ENCODE peak calls at places on chromosomes 4 and X, in six cellular contexts. U is ovary, Y is heart left ventricle, S is tibial nerve, B is A549, E is Peyer's patch. R is an unnamed sample.

GRCh38 chr4:119209077-119209476 is 3.4 kb upstream of the USP53 start:
- DNase-seq in U (no peak), Y (no peak), S (no peak), B (peak; percentile 54), E (no peak), R (no peak)

GRCh38 chr4:33160126-33160525 is 2440.0 kb downstream of the PCDH7 start:
- DNase-seq in U (no peak), Y (no peak), S (peak; percentile 7), B (no peak), E (no peak), R (no peak)

GRCh38 chrX:118475903-118476302 is 19.7 kb upstream of the DOCK11 start:
- DNase-seq in U (no peak), Y (no peak), S (no peak), B (no peak), E (no peak), R (no peak)

GRCh38 chrX:137916090-137916746 is 350.3 kb downstream of the ZIC3 start:
- DNase-seq in U (no peak), Y (peak; percentile 23), S (no peak), B (no peak), E (no peak), R (peak; percentile 26)

GRCh38 chrX:43964936-43965335 is 8.3 kb downstream of the NDP start:
- DNase-seq in U (no peak), Y (no peak), S (no peak), B (no peak), E (no peak), R (no peak)

GRCh38 chrX:9033586-9033985 is 341 bp downstream of the FAM9B start:
- DNase-seq in U (no peak), Y (no peak), S (no peak), B (no peak), E (no peak), R (no peak)

GRCh38 chrX:76064825-76065224 is 108.0 kb upstream of the PBDC1 start:
- DNase-seq in U (no peak), Y (no peak), S (no peak), B (no peak), E (no peak), R (no peak)

GRCh38 chr4:121070696-121071639 is 1.4 kb downstream of the NDNF start:
- DNase-seq in U (peak; percentile 61), Y (peak; percentile 72), S (no peak), B (peak; percentile 25), E (no peak), R (no peak)

GRCh38 chr4:151934766-151935165 is 174.0 kb upstream of the GATB start:
- DNase-seq in U (no peak), Y (no peak), S (no peak), B (no peak), E (no peak), R (no peak)

GRCh38 chrX:16039834-16040233 is 83.5 kb upstream of the GRPR start:
- DNase-seq in U (no peak), Y (no peak), S (no peak), B (no peak), E (no peak), R (no peak)

GRCh38 chrX:24424948-24425347 is 40.1 kb upstream of the PDK3 start:
- DNase-seq in U (peak; percentile 79), Y (no peak), S (peak; percentile 63), B (no peak), E (no peak), R (no peak)

GRCh38 chrX:30973784-30974427 is 84.9 kb upstream of the TAB3 start:
- DNase-seq in U (no peak), Y (no peak), S (no peak), B (no peak), E (no peak), R (no peak)

GRCh38 chr4:126778348-126778747 is 854.4 kb upstream of the INTU start:
- DNase-seq in U (no peak), Y (no peak), S (no peak), B (no peak), E (no peak), R (no peak)

GRCh38 chr4:80197132-80197573 is at the start of gene PRDM8:
- DNase-seq in U (no peak), Y (no peak), S (no peak), B (no peak), E (no peak), R (no peak)

GRCh38 chr4:18518098-18518497 is 496.5 kb upstream of the LCORL start:
- DNase-seq in U (no peak), Y (no peak), S (no peak), B (no peak), E (no peak), R (no peak)

GRCh38 chr4:150960079-150960478 is 55.0 kb downstream of the LRBA start:
- DNase-seq in U (no peak), Y (no peak), S (no peak), B (peak; percentile 10), E (no peak), R (no peak)

GRCh38 chr4:69642961-69643360 is 3.5 kb upstream of the UGT2A2 start:
- DNase-seq in U (no peak), Y (no peak), S (no peak), B (no peak), E (no peak), R (no peak)

GRCh38 chr4:177632481-177632880 is 190.2 kb upstream of the AGA start:
- DNase-seq in U (no peak), Y (no peak), S (no peak), B (no peak), E (no peak), R (no peak)

DNA sequence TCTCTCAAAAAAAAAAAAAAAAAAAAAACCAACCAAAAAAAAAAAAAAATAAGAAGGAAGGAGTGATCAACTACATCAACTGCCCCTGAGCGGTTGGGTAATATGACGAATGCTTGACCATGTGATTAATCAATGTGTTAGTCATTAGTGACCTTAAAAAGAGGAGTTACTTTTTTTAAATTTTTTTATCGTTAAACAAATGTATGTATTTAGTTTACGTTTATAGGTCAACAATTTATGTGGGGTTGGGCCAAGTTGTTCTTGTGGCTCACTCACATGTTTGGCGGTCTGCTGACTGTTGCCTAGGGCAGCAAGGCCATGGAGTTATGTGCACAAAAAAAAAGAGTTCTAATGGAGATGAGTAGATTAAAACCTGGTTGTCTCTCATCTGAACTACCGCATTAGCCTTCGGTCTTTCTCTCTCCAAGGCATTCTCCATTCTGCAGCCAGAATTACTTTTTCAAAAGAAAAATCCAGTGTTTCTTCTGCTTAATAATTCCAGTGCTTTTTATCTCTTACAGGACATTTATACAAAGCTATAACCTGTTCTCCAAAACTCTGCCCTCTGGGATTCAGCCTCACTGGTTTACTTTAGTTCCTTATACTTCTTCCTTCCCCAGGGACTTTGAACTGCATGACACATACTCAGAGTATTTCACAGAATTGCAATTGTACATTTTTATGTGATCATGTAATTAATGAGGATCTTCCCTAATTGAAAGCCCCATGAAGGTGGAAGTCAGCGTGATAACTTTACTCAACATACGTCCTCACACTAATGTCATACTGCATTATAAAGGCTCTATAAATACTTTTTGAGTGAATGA is 505.5 kb downstream of the ANKRD50 start:
- DNase-seq in U (no peak), Y (no peak), S (no peak), B (no peak), E (no peak), R (no peak)
- H3K4me3 ChIP-seq in U (no peak overlapping the region), Y (no peak overlapping the region), S (no peak overlapping the region), B (no peak overlapping the region), E (no peak overlapping the region), R (no peak overlapping the region)

DNA sequence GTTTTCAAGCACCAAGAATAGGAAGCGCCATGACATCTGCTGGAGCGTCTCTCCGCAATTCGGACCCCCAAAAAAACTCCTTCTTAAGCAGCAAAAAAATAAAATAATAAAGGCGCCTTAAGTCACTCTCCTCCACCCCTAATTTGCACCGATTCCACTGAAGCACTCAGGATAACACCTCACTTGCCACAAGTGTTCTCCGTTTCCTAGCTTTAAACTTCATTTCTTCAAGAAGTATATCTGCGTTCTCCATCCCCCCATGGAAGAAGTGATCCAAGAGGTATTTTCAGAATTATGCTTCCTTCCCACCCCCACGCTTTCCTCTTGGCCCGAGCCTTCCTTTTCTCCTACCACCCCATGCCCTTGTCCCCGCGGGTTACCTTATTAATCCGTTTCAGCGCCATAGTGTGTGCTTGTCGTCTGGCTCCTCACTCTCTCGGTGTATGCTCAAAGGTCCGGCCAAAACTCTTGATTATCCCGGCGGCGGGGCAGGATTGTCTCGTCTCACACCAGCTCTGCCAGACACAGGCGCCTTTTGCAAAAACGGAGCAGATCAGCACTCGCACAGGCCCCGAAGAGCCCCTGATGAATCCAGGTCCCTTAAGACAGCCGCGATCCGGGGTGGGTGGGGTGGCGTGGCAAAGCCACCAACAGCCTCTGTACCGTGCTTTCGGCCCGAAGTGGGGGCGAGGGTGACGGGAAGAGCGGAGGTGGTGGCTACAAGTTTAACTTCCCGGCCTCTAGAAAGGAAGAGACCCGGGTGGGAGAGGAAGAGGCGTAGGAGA is 1.1 kb downstream of the UBE2D3 start:
- DNase-seq in U (no peak), Y (no peak), S (no peak), B (no peak), E (no peak), R (no peak)
- TF ChIP-seq POLR2A in U (peak; percentile 21), Y (no peak), S (no peak), B (no peak), E (no peak), R (no peak)

GRCh38 chr4:5371415-5372190 is 320.3 kb downstream of the STK32B start:
- DNase-seq in U (no peak), Y (no peak), S (no peak), B (no peak), E (no peak), R (no peak)

GRCh38 chr4:5373327-5373726 is 322.0 kb downstream of the STK32B start:
- DNase-seq in U (no peak), Y (no peak), S (no peak), B (no peak), E (no peak), R (no peak)

GRCh38 chr4:5368426-5368825 is 317.1 kb downstream of the STK32B start:
- DNase-seq in U (no peak), Y (no peak), S (no peak), B (no peak), E (no peak), R (no peak)

GRCh38 chr4:5372198-5372597 is 320.9 kb downstream of the STK32B start:
- DNase-seq in U (no peak), Y (no peak), S (no peak), B (no peak), E (no peak), R (no peak)

GRCh38 chr4:5370286-5370685 is 319.0 kb downstream of the STK32B start:
- DNase-seq in U (no peak), Y (no peak), S (no peak), B (peak; percentile 44), E (no peak), R (no peak)
- H3K4me1 ChIP-seq in U (no peaks in the 10 kb centered on the region), Y (no peaks in the 10 kb centered on the region), S (no peaks in the 10 kb centered on the region), B (peaks cover 66% of the 10 kb centered on the region), E (no peaks in the 10 kb centered on the region), R (no peaks in the 10 kb centered on the region)

GRCh38 chrX:68433155-68433980 is at the start of gene OPHN1:
- DNase-seq in U (peak; percentile 74), Y (peak; percentile 86), S (peak; percentile 59), B (peak; percentile 51), E (no peak), R (peak; percentile 82)
- H3K4me3 ChIP-seq in U (peak within 1 kb of the TSS; percentile 58), Y (peak within 1 kb of the TSS; percentile 73), S (peak within 1 kb of the TSS; percentile 71), B (peak within 1 kb of the TSS; percentile 60), E (peak within 1 kb of the TSS; percentile 33), R (peak within 1 kb of the TSS; percentile 56)

DNA sequence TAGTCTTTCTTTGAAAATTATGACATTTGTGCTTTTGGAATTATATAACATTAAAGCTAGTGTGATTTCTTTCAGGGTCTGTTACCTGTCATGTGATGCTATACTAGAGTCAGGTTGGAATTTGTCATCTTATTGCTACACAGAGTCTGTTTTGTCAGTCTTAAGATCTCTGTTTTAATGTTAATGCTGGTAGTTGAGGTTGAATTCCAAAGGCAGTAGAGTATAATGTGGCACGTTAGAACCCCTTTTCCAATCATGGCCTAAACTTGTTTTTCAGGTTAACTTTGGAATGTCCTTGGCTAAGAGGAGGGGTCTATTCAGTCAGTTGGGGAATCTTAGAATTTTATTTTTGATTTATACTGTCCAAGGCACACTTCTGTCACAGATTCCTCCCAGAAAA is 258.5 kb downstream of the PABPC4L start:
- DNase-seq in U (no peak), Y (no peak), S (no peak), B (no peak), E (no peak), R (no peak)
- TF ChIP-seq POLR2A in U (no peak), Y (no peak), S (no peak), B (no peak), E (no peak), R (no peak)